ENCODE peak calls at places on chromosome 4, in six cellular contexts. I, O, M, U, N and Z are unnamed samples. For H3K27me3, the result is how much of the 10 kb centered on the place peaks cover.

GRCh38 chr4:100278567-100278966 is 88.3 kb upstream of the DDIT4L start:
- DNase-seq in O (no peak), I (no peak), N (no peak), U (no peak), M (no peak), Z (no peak)

GRCh38 chr4:166501941-166502382 is 628.9 kb downstream of the TLL1 start:
- DNase-seq in N (no peak), I (no peak), U (no peak), M (no peak), O (peak), Z (no peak)

GRCh38 chr4:32775049-32775448 is 2054.9 kb downstream of the PCDH7 start:
- DNase-seq in N (no peak), I (no peak), M (no peak), U (no peak), O (peak), Z (no peak)

GRCh38 chr4:15702941-15703403 is at the start of gene BST1:
- DNase-seq in O (peak), U (peak), N (no peak), I (peak), M (no peak), Z (no peak)

GRCh38 chr4:186483656-186484055 is 71.7 kb downstream of the MTNR1A start:
- DNase-seq in I (no peak), U (no peak), N (no peak), O (no peak), M (no peak), Z (no peak)

GRCh38 chr4:117134386-117134785 is 49.0 kb upstream of the TRAM1L1 start:
- DNase-seq in N (peak), I (no peak), M (no peak), O (peak), U (peak), Z (no peak)

GRCh38 chr4:155704841-155705404 is 38.3 kb downstream of the GUCY1A1 start:
- DNase-seq in M (no peak), O (no peak), N (no peak), I (no peak), U (no peak), Z (no peak)

GRCh38 chr4:26257850-26258249 is 63.0 kb upstream of the RBPJ start:
- DNase-seq in M (no peak), N (no peak), O (no peak), U (no peak), I (no peak), Z (no peak)

GRCh38 chr4:139453041-139453370 is 915 bp upstream of the RAB33B start:
- DNase-seq in U (no peak), M (no peak), O (no peak), I (peak), N (no peak), Z (no peak)

GRCh38 chr4:147725673-147726072 is 6.2 kb upstream of the ARHGAP10 start:
- DNase-seq in M (no peak), I (no peak), N (no peak), U (peak), O (no peak), Z (no peak)

GRCh38 chr4:153064571-153064970 is 128.4 kb downstream of the FHDC1 start:
- DNase-seq in M (no peak), N (no peak), O (peak), I (peak), U (no peak), Z (no peak)

GRCh38 chr4:31983677-31984076 is 1263.5 kb downstream of the PCDH7 start:
- DNase-seq in U (no peak), M (no peak), O (no peak), N (no peak), I (no peak), Z (no peak)

GRCh38 chr4:27017623-27018022 is 157.0 kb downstream of the STIM2 start:
- DNase-seq in M (no peak), I (no peak), U (no peak), O (no peak), N (no peak), Z (no peak)

GRCh38 chr4:22686156-22686555 is 6.6 kb upstream of the GBA3 start:
- DNase-seq in I (no peak), M (no peak), U (no peak), N (no peak), O (no peak), Z (no peak)

GRCh38 chr4:37827030-37827705 is 682 bp downstream of the PGM2 start:
- DNase-seq in M (no peak), N (no peak), O (no peak), I (peak), U (peak), Z (no peak)

GRCh38 chr4:13298655-13299054 is 185.5 kb downstream of the RAB28 start:
- DNase-seq in M (no peak), U (peak), N (peak), O (no peak), I (peak), Z (no peak)

GRCh38 chr4:111959202-111959601 is 186.1 kb upstream of the FAM241A start:
- DNase-seq in O (no peak), I (no peak), M (no peak), U (peak), N (no peak), Z (no peak)

GRCh38 chr4:86818211-86818610 is 31.0 kb downstream of the SLC10A6 start:
- DNase-seq in M (no peak), U (peak), N (no peak), I (no peak), O (no peak), Z (no peak)

GRCh38 chr4:85500110-85500867 is 25.3 kb downstream of the ARHGAP24 start:
- DNase-seq in N (no peak), I (no peak), O (no peak), M (no peak), U (no peak), Z (no peak)

GRCh38 chr4:140427104-140427918 is at the start of gene CLGN:
- DNase-seq in O (peak), I (peak), U (peak), N (no peak), M (peak), Z (no peak)

GRCh38 chr4:20698820-20699219 is 1.4 kb upstream of the PACRGL start:
- DNase-seq in N (no peak), I (no peak), U (no peak), M (peak), O (no peak), Z (no peak)

GRCh38 chr4:24651266-24651665 is 66.9 kb upstream of the DHX15 start:
- DNase-seq in N (no peak), U (no peak), O (no peak), M (no peak), I (no peak), Z (no peak)

GRCh38 chr4:1255151-1255550 is 6.2 kb upstream of the CTBP1 start:
- DNase-seq in I (no peak), M (no peak), U (no peak), N (no peak), O (no peak), Z (no peak)

GRCh38 chr4:150501019-150501727 is 80.8 kb upstream of the MAB21L2 start:
- DNase-seq in M (no peak), I (no peak), U (peak), N (peak), O (no peak), Z (peak)

GRCh38 chr4:98226396-98226795 is 34.8 kb upstream of the RAP1GDS1 start:
- DNase-seq in O (no peak), I (no peak), N (no peak), U (no peak), M (no peak), Z (no peak)

GRCh38 chr4:54063224-54063623 is 1.2 kb downstream of the CHIC2 start:
- DNase-seq in U (peak), O (no peak), N (no peak), I (no peak), M (no peak), Z (no peak)

GRCh38 chr4:152485726-152486276 is 50.1 kb downstream of the FBXW7 start:
- DNase-seq in I (no peak), M (no peak), O (no peak), U (peak), N (peak), Z (peak)

GRCh38 chr4:53592686-53593641 is 1.7 kb upstream of the LNX1 start:
- DNase-seq in O (no peak), U (no peak), I (peak), M (peak), N (no peak), Z (no peak)

GRCh38 chr4:175891863-175892262 is 79.8 kb upstream of the GPM6A start:
- DNase-seq in U (peak), N (no peak), M (no peak), O (peak), I (no peak), Z (no peak)

GRCh38 chr4:55781809-55782208 is 37.8 kb upstream of the EXOC1L start:
- DNase-seq in O (no peak), I (peak), U (no peak), N (no peak), M (no peak), Z (no peak)

GRCh38 chr4:132101526-132101925 is 1047.6 kb upstream of the PCDH10 start:
- DNase-seq in N (no peak), I (no peak), U (peak), O (no peak), M (no peak), Z (no peak)

GRCh38 chr4:52577285-52577968 is 81.7 kb downstream of the USP46 start:
- DNase-seq in U (peak), N (no peak), O (no peak), I (no peak), M (no peak), Z (no peak)

GRCh38 chr4:8364141-8364540 is 76.4 kb downstream of the ACOX3 start:
- DNase-seq in N (no peak), I (no peak), U (no peak), M (no peak), O (no peak), Z (no peak)

GRCh38 chr4:103365285-103365684 is 167.1 kb upstream of the CENPE start:
- DNase-seq in I (no peak), M (no peak), U (no peak), O (no peak), N (no peak), Z (no peak)

GRCh38 chr4:158193171-158193749 is 17.0 kb upstream of the TMEM144 start:
- DNase-seq in O (peak), I (no peak), M (peak), N (no peak), U (peak), Z (no peak)

GRCh38 chr4:185122681-185123345 is 20.3 kb upstream of the SLC25A4 start:
- DNase-seq in N (no peak), U (no peak), O (no peak), I (no peak), M (no peak), Z (no peak)

GRCh38 chr4:140256335-140256734 is 102.4 kb upstream of the MAML3 start:
- DNase-seq in O (no peak), U (peak), M (no peak), N (no peak), I (peak), Z (no peak)

GRCh38 chr4:109027016-109027500 is 264.2 kb upstream of the ETNPPL start:
- DNase-seq in U (no peak), O (no peak), I (no peak), M (peak), N (no peak), Z (no peak)

GRCh38 chr4:183823394-183823793 is 81.7 kb upstream of the STOX2 start:
- DNase-seq in M (no peak), U (peak), I (peak), O (no peak), N (no peak), Z (no peak)

GRCh38 chr4:142567199-142567598 is 278.9 kb downstream of the INPP4B start:
- DNase-seq in M (no peak), I (peak), O (no peak), U (no peak), N (no peak), Z (no peak)
- TF ChIP-seq CTCF in M (no peak), I (no peak), O (no peak), U (no peak), N (no peak), Z (no peak)

DNA sequence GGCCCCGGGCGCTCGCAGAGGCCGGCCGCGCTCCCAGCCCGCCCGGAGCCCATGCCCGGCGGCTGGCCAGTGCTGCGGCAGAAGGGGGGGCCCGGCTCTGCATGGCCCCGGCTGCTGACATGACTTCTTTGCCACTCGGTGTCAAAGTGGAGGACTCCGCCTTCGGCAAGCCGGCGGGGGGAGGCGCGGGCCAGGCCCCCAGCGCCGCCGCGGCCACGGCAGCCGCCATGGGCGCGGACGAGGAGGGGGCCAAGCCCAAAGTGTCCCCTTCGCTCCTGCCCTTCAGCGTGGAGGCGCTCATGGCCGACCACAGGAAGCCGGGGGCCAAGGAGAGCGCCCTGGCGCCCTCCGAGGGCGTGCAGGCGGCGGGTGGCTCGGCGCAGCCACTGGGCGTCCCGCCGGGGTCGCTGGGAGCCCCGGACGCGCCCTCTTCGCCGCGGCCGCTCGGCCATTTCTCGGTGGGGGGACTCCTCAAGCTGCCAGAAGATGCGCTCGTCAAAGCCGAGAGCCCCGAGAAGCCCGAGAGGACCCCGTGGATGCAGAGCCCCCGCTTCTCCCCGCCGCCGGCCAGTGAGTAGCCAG is 425 bp downstream of the MSX1 start:
- DNase-seq in N (no peak), U (no peak), M (no peak), O (peak), I (no peak), Z (no peak)
- H3K27me3 ChIP-seq in N (half or more), U (under half), M (under half), O (half or more), I (half or more), Z (under half)

GRCh38 chr4:125111352-125111751 is 203.4 kb upstream of the FAT4 start:
- DNase-seq in N (no peak), O (no peak), U (no peak), I (no peak), M (no peak), Z (no peak)
- H3K4me3 ChIP-seq in N (no peak), O (no peak), U (no peak), I (no peak), M (no peak), Z (no peak)

GRCh38 chr4:81081156-81081555 is 50.6 kb downstream of the BMP3 start:
- DNase-seq in U (no peak), N (no peak), O (no peak), M (no peak), I (peak), Z (no peak)

GRCh38 chr4:81085291-81085690 is 54.8 kb downstream of the BMP3 start:
- DNase-seq in N (no peak), O (no peak), M (no peak), U (no peak), I (no peak), Z (no peak)

GRCh38 chr4:81085979-81086378 is 55.5 kb downstream of the BMP3 start:
- DNase-seq in O (no peak), I (no peak), U (no peak), M (no peak), N (no peak), Z (no peak)

GRCh38 chr4:81084624-81085023 is 54.1 kb downstream of the BMP3 start:
- DNase-seq in N (peak), I (no peak), M (no peak), O (no peak), U (peak), Z (no peak)

DNA sequence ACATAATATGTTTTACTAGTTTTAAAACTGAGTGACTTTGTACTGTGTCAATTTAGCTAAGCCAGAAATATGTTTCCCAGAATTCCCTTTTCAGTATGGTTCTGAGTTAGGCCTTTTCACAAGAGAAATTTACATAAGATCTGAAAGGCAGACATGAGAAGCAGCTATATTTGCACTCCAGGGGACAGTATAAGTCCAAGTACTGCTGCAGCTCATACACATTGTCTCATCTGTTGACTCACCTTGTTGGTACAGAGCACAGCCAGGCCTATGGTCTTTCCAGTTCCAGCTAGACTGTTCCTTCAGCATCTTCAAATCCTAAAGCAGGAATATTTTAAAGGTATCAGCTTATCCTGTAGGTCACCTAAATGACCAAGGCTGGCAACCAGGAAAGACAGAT is 53.5 kb downstream of the BMP3 start:
- DNase-seq in N (peak), M (no peak), I (no peak), O (no peak), U (peak), Z (no peak)
- TF ChIP-seq CTCF in N (peak), M (no peak), I (peak), O (no peak), U (peak), Z (peak)

DNA sequence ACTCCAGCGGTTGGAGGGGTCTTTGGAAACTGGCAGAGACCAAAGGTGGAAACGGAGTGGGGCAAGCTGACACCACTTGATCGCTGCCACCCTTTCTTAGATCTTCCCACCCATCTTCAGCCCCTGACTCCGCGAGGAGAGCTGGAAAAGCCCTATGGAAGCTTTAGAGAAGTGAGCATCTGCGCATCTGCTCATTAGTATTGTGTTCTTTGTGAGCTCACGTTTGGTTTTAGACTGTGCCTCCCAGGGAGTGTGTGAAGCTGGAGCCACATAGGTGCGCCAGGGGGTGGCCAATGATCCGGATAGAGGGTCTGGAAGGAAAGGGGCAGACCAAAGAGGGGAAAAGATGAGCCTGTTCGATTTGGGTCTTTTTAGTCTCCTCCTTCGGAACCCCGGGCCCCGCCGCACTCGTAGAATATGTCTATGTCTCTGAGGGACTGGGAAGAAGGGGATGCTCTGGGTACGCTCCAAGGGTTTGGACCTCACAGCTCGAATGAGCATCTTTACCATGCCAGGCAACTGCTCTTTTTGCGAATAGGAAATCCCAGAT is 564 bp upstream of the DKK2 start:
- DNase-seq in I (no peak), U (no peak), M (no peak), O (peak), N (no peak), Z (no peak)
- H3K27me3 ChIP-seq in I (half or more), U (under half), M (under half), O (under half), N (under half), Z (under half)